ENCODE peak calls at places on chromosomes 6 and 20, in four cellular contexts. N is colonic mucosa; Z is cardiac fibroblast; G is CD8-positive, alpha-beta T cell. C is an unnamed sample.

GRCh38 chr20:50331469-50332251 is 141.0 kb downstream of the CEBPB start:
- DNase-seq in N (no peak), G (no peak), Z (no peak), C (peak)

GRCh38 chr6:44339763-44340625 is 2.5 kb upstream of the SPATS1 start:
- DNase-seq in N (no peak), G (no peak), Z (no peak), C (peak)

GRCh38 chr20:1328680-1329330 is at the start of gene SDCBP2:
- DNase-seq in N (peak), Z (no peak), G (no peak), C (peak)

GRCh38 chr6:34560366-34561226 is 4.5 kb upstream of the SPDEF start:
- DNase-seq in Z (peak), N (no peak), G (no peak), C (no peak)

GRCh38 chr20:13331536-13331935 is 110.5 kb downstream of the ISM1 start:
- DNase-seq in N (no peak), G (no peak), Z (peak), C (peak)

GRCh38 chr6:30881987-30882763 is 2.1 kb upstream of the DDR1 start:
- DNase-seq in Z (peak), N (peak), G (no peak), C (peak)

GRCh38 chr6:38646166-38646565 is 6.4 kb upstream of the BTBD9 start:
- DNase-seq in N (no peak), Z (no peak), G (no peak), C (peak)

GRCh38 chr6:5303711-5304110 is 42.4 kb downstream of the FARS2 start:
- DNase-seq in N (no peak), Z (no peak), G (no peak), C (no peak)

GRCh38 chr6:128474481-128474880 is 45.9 kb downstream of the PTPRK start:
- DNase-seq in N (no peak), G (no peak), Z (no peak), C (peak)

GRCh38 chr20:2879148-2879547 is 5.9 kb downstream of the PTPRA start:
- DNase-seq in G (no peak), Z (peak), N (no peak), C (peak)

GRCh38 chr6:101761124-101761601 is 367.7 kb downstream of the GRIK2 start:
- DNase-seq in Z (peak), G (no peak), N (no peak), C (peak)

GRCh38 chr6:3902786-3903648 is 53.8 kb downstream of the FAM50B start:
- DNase-seq in N (no peak), Z (no peak), G (no peak), C (no peak)

GRCh38 chr6:94478178-94479140 is 1059.1 kb upstream of the EPHA7 start:
- DNase-seq in Z (no peak), N (no peak), G (no peak), C (no peak)

DNA sequence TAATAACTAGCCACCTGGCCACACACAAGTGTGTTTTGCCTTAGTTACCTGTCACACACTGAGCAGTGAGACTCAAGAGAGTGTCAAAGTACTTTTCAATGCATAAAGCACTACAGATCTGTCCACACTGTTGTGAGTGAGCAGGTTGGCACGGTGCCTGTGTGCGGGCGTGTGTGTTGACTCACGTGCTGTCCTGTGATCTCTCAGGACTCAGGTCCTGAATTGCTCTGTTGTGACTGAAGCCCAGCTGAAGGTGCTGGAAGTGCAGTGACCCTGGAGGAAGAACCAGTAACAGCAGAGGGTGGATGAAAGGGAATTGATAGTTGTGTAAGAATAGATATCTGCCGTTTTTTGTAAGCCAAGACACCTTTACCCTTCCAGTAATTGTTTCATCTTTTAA is 18.3 kb downstream of the SLC16A10 start:
- DNase-seq in G (no peak), N (peak), Z (peak), C (peak)
- TF ChIP-seq CTCF in G (no peak), N (no peak), Z (no peak), C (no peak)

GRCh38 chr6:15366003-15366535 is 120.2 kb downstream of the JARID2 start:
- DNase-seq in Z (no peak), N (no peak), G (no peak), C (peak)

GRCh38 chr6:15366879-15367278 is 121.0 kb downstream of the JARID2 start:
- DNase-seq in G (no peak), Z (no peak), N (no peak), C (no peak)

GRCh38 chr6:15363523-15364400 is 117.9 kb downstream of the JARID2 start:
- DNase-seq in G (no peak), Z (no peak), N (peak), C (no peak)

GRCh38 chr6:15364401-15365037 is 118.7 kb downstream of the JARID2 start:
- DNase-seq in N (no peak), G (no peak), Z (no peak), C (no peak)

DNA sequence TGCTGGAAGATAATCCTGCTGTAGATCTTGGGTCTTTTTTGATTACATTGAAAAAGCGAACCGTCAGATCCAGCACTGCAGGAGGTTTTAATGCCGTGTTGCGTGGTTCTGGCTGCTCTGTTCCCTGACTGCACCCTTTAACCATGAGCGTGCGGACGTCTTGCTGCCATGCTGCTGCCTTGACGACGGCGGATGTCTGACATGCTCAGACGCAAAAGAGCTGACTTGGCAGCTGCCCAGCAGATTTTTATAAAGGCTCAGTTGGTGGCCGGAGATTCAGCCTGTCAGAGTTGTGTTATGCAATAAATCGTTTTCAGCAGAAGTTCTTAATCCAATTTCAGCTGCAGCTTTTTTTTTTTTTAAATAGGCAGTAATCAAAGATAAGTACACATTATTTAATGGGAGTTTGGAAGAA is 119.4 kb downstream of the JARID2 start:
- DNase-seq in N (peak), G (peak), Z (peak), C (peak)
- H3K4me3 ChIP-seq in N (no peak), G (no peak), Z (no peak), C (no peak)

DNA sequence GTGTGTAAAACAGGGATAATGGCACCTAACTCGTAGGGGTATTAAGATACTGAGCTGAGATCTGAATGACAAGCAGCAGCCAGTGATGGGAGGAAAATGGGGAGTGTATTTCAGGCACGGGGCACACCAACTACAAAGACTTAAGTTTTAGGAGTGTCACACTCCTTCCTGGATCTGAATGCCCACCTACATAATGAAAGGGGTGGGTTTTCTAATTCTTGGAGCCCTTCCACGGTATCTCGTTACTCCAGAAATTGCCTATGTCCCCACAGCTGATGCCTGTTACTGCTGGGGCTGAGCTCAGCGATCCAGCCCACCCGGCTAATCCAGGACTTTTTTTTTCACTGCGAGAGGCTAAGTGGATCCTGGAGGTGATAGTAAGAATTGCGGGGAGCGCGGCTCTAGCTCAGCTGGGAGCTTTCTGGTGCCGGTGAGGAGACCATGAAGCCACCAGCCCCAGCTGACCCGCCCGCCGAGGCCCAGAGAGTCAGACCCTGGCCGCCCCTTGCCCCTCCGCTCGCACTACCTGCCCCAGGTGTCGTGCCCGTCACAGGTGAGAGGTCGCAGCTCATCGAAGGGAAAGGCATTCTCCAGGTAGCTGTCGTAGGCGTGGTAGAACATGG is 726 bp downstream of the EDEM2 start:
- DNase-seq in G (no peak), Z (no peak), N (peak), C (peak)
- TF ChIP-seq CTCF in G (no peak), Z (peak), N (no peak), C (peak)

DNA sequence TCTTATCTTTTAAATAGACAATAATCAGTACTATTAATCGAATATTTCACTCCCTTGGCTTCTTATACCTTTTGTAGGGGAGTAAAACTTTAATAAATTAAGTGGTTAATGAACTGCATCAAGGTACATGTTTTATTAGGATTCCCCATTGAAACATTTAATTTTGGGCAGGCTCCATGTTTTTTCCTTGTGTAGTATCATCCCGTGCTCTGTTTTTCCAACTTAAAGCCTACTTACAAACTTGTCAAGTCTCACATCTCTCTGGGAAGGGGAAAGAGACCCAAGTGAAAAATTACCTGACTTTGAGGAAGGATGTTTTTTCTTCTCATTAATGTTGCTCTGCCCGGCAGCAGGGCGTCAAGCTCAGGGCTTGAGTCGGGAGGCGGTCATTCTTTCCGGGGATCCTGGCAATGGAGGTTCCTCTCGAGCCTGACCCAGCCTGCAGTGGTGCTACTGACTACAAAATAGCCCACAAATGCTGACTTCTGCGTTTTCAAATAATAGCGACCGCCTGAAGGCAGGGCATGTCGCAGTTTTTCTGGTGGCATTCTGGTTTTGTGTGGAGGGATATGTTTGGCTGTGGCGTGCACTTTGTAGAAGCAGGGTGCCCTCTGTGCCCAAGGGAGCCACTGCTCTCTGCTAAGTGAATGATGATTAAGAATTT is 2.4 kb downstream of the DSP start:
- DNase-seq in N (no peak), G (no peak), Z (no peak), C (peak)
- H3K4me3 ChIP-seq in N (peak), G (no peak), Z (peak), C (peak)

DNA sequence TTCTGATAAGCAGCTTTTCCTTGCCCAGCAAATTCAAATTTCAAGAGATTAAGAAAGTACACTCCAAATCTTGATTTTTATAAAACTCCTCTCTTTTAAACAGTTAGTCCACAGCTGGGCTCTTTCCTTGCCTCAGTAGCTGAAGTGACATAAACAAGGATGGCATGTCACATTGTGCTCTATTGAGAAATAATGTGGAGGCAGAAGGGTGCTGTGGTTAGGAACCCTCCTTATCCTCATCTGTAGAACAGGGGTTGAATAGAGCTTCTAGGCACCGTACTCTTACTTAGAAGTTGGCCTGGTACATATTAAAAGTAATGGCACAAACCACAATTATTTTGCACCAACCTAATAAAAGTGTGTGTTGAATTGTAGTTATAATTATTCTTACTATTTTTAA is 70.3 kb downstream of the RSPO3 start:
- DNase-seq in N (no peak), Z (no peak), G (no peak), C (no peak)
- TF ChIP-seq CTCF in N (no peak), Z (no peak), G (no peak), C (no peak)

DNA sequence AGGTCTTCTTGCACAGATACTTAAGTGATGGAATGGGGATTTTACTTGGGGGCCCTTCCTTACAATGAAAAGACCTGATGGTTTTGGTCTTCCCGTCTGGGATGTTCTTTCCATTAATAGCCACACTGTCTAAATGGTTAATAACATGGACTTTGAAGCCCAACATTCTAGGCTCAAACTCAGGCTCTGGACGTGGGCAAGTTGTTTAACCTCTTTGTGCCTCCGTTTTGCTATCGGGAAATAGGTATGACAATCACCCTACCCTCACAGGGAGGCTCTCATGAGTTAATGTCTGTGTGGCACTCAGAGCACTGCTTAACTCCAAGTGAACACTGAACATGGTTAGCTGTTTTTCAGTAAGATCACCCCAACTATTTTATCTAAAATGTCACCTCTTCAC is 360.7 kb upstream of the FLRT3 start:
- DNase-seq in Z (no peak), N (no peak), G (no peak), C (no peak)
- H3K4me3 ChIP-seq in Z (no peak), N (no peak), G (no peak), C (no peak)

GRCh38 chr6:97077380-97077779 is 152.9 kb downstream of the KLHL32 start:
- DNase-seq in N (no peak), Z (peak), G (no peak), C (peak)
- TF ChIP-seq CTCF in N (no peak), Z (no peak), G (no peak), C (no peak)

GRCh38 chr6:136720045-136720760 is 72.1 kb downstream of the MAP3K5 start:
- DNase-seq in Z (no peak), N (no peak), G (no peak), C (no peak)
- H3K4me3 ChIP-seq in Z (no peak), N (no peak), G (no peak), C (no peak)

DNA sequence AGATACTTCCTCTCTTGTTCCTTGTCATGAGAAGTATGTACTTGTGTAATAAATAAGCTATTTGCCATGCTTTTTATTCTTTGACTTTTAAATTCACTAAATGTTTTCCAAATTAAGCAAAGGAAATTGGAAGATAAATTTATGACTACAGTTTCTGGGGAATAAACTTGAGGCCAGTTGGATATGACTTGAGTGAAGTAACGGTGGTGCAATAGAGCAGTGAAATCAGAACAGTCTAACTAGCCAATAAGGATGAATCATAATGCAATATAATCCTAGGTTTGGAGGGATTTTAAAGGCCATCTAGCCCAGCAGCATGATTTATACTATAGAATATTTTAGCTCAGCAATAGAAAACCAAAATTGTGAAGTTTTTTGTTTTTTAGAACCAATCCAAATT is 183.8 kb upstream of the TCF21 start:
- DNase-seq in N (no peak), G (no peak), Z (peak), C (peak)
- TF ChIP-seq CTCF in N (no peak), G (no peak), Z (no peak), C (no peak)